ENCODE peak calls at places on chromosomes 12 and 14, in ten cellular contexts. P is NCI-H1417; X is CD4-positive, alpha-beta T cell; F is WTC11; J is NCI-H2107; M is neural crest cell; Z is T47D; K is heart left ventricle; I is activated naive CD8-positive, alpha-beta T cell treated with anti-CD3 and anti-CD28 coated beads, Interleukin-2, amount 50 U/mL, for 24 hours; A is activated CD4-positive, alpha-beta T cell treated with anti-CD3 and anti-CD28 coated beads, Interleukin-2, amount 10 ng/mL, durations not matched to agents 24 days and 14 days. Y is an unnamed sample.

GRCh38 chr12:59182191-59182590 is 261.9 kb upstream of the LRIG3 start:
- DNase-seq in P (no peak), X (no peak), F (no peak), J (no peak), M (no peak), Z (no peak), K (no peak), I (peak; percentile 45), A (no peak), Y (no peak)

GRCh38 chr12:117034249-117034648 is 65.0 kb downstream of the TESC start:
- DNase-seq in P (no peak), X (no peak), F (no peak), J (no peak), M (no peak), Z (no peak), K (no peak), I (no peak), A (no peak), Y (no peak)

GRCh38 chr12:51195841-51196240 is 22.0 kb downstream of the POU6F1 start:
- DNase-seq in P (no peak), X (no peak), F (no peak), J (no peak), M (no peak), Z (no peak), K (no peak), I (no peak), A (no peak), Y (no peak)

GRCh38 chr14:100317897-100318808 is 5.0 kb upstream of the SLC25A47 start:
- DNase-seq in P (no peak), X (peak; percentile 71), F (peak; percentile 82), J (no peak), M (peak; percentile 69), Z (peak; percentile 64), K (peak; percentile 91), I (peak; percentile 84), A (peak; percentile 90), Y (no peak)

GRCh38 chr12:110262442-110263388 is 18.3 kb upstream of the ATP2A2 start:
- DNase-seq in P (peak; percentile 30), X (no peak), F (no peak), J (peak; percentile 66), M (no peak), Z (no peak), K (no peak), I (no peak), A (no peak), Y (no peak)

GRCh38 chr14:39265741-39266588 is 32.2 kb downstream of the MIA2 start:
- DNase-seq in P (no peak), X (no peak), F (no peak), J (no peak), M (no peak), Z (no peak), K (no peak), I (no peak), A (no peak), Y (no peak)

GRCh38 chr14:80390911-80391310 is 179.6 kb upstream of the DIO2 start:
- DNase-seq in P (no peak), X (no peak), F (no peak), J (no peak), M (no peak), Z (peak; percentile 76), K (no peak), I (no peak), A (no peak), Y (peak; percentile 14)

GRCh38 chr12:106415134-106415533 is 57.6 kb downstream of the POLR3B start:
- DNase-seq in P (no peak), X (no peak), F (no peak), J (no peak), M (no peak), Z (no peak), K (no peak), I (no peak), A (no peak), Y (no peak)

GRCh38 chr12:54749191-54749818 is 101.1 kb upstream of the DCD start:
- DNase-seq in P (peak; percentile 75), X (no peak), F (no peak), J (no peak), M (peak; percentile 21), Z (peak; percentile 70), K (no peak), I (peak; percentile 29), A (peak; percentile 84), Y (peak; percentile 20)

GRCh38 chr12:49043856-49044258 is 16.7 kb downstream of the KMT2D start:
- DNase-seq in P (peak; percentile 24), X (peak; percentile 76), F (peak; percentile 91), J (no peak), M (peak; percentile 71), Z (peak; percentile 79), K (peak; percentile 86), I (peak; percentile 86), A (peak; percentile 89), Y (peak; percentile 82)

GRCh38 chr12:75722714-75723200 is 211.3 kb upstream of the KRR1 start:
- DNase-seq in P (no peak), X (peak; percentile 3), F (no peak), J (no peak), M (no peak), Z (peak; percentile 71), K (no peak), I (no peak), A (peak; percentile 82), Y (no peak)

GRCh38 chr12:88578821-88579518 is 1.3 kb downstream of the KITLG start:
- DNase-seq in P (peak; percentile 53), X (no peak), F (peak; percentile 32), J (peak; percentile 64), M (peak; percentile 19), Z (peak; percentile 33), K (no peak), I (no peak), A (no peak), Y (peak; percentile 18)

GRCh38 chr14:61524936-61525292 is 170.4 kb upstream of the HIF1A start:
- DNase-seq in P (no peak), X (no peak), F (no peak), J (no peak), M (no peak), Z (no peak), K (no peak), I (no peak), A (peak; percentile 67), Y (no peak)

GRCh38 chr14:98728024-98728423 is 544.0 kb downstream of the BCL11B start:
- DNase-seq in P (no peak), X (no peak), F (no peak), J (no peak), M (no peak), Z (no peak), K (no peak), I (no peak), A (no peak), Y (no peak)

GRCh38 chr14:54362089-54362504 is 34.7 kb upstream of the CDKN3 start:
- DNase-seq in P (no peak), X (no peak), F (peak; percentile 34), J (no peak), M (no peak), Z (no peak), K (no peak), I (no peak), A (no peak), Y (no peak)

GRCh38 chr12:41932470-41932991 is 212.1 kb downstream of the GXYLT1 start:
- DNase-seq in P (peak; percentile 95), X (peak; percentile 0), F (peak; percentile 61), J (peak; percentile 69), M (peak; percentile 52), Z (no peak), K (peak; percentile 92), I (peak; percentile 20), A (peak; percentile 57), Y (peak; percentile 31)

GRCh38 chr12:117695956-117696355 is 272.8 kb downstream of the KSR2 start:
- DNase-seq in P (peak; percentile 68), X (no peak), F (no peak), J (peak; percentile 7), M (no peak), Z (no peak), K (no peak), I (no peak), A (no peak), Y (no peak)

GRCh38 chr14:28297559-28297958 is 469.0 kb upstream of the FOXG1 start:
- DNase-seq in P (no peak), X (no peak), F (no peak), J (no peak), M (no peak), Z (no peak), K (no peak), I (no peak), A (no peak), Y (no peak)

GRCh38 chr14:66508846-66509621 is 1.1 kb downstream of the GPHN start:
- DNase-seq in P (peak; percentile 61), X (peak; percentile 23), F (peak; percentile 44), J (peak; percentile 10), M (peak; percentile 34), Z (peak; percentile 23), K (peak; percentile 70), I (peak; percentile 65), A (peak; percentile 85), Y (peak; percentile 15)

GRCh38 chr14:63713765-63714164 is 14.1 kb downstream of the SGPP1 start:
- DNase-seq in P (no peak), X (no peak), F (no peak), J (no peak), M (no peak), Z (no peak), K (no peak), I (no peak), A (no peak), Y (no peak)

GRCh38 chr12:94874086-94874985 is 129.2 kb downstream of the NDUFA12 start:
- DNase-seq in P (no peak), X (no peak), F (no peak), J (no peak), M (no peak), Z (no peak), K (no peak), I (no peak), A (no peak), Y (no peak)

GRCh38 chr12:46363582-46364299 is 8.8 kb downstream of the SLC38A2 start:
- DNase-seq in P (no peak), X (no peak), F (no peak), J (no peak), M (no peak), Z (no peak), K (no peak), I (no peak), A (no peak), Y (no peak)

GRCh38 chr12:130916251-130916911 is 37.3 kb upstream of the ADGRD1 start:
- DNase-seq in P (peak; percentile 86), X (no peak), F (peak; percentile 69), J (peak; percentile 85), M (peak; percentile 59), Z (peak; percentile 80), K (peak; percentile 76), I (peak; percentile 29), A (peak; percentile 64), Y (peak; percentile 43)

GRCh38 chr14:70962935-70963334 is 55.7 kb downstream of the PCNX1 start:
- DNase-seq in P (no peak), X (no peak), F (no peak), J (no peak), M (no peak), Z (no peak), K (no peak), I (no peak), A (no peak), Y (no peak)

GRCh38 chr12:132717531-132718387 is 7.1 kb downstream of the PGAM5 start:
- DNase-seq in P (no peak), X (no peak), F (no peak), J (no peak), M (no peak), Z (no peak), K (peak; percentile 44), I (no peak), A (no peak), Y (no peak)

GRCh38 chr12:124480469-124481256 is 86.7 kb downstream of the NCOR2 start:
- DNase-seq in P (no peak), X (no peak), F (no peak), J (no peak), M (no peak), Z (peak; percentile 56), K (peak; percentile 76), I (peak; percentile 56), A (peak; percentile 89), Y (no peak)

GRCh38 chr14:92549096-92549852 is 35.7 kb downstream of the RIN3 start:
- DNase-seq in P (no peak), X (no peak), F (no peak), J (no peak), M (no peak), Z (no peak), K (no peak), I (no peak), A (no peak), Y (no peak)

GRCh38 chr12:113456199-113456598 is 15.5 kb downstream of the LHX5 start:
- DNase-seq in P (no peak), X (no peak), F (no peak), J (no peak), M (no peak), Z (no peak), K (no peak), I (no peak), A (no peak), Y (no peak)